ENCODE peak calls at places on chromosomes 1 and 21, in five cellular contexts. Z is OCI-LY7, U is astrocyte of the spinal cord, P is psoas muscle, G is IMR-90. Y is an unnamed sample.

GRCh38 chr21:21101911-21102310 is 103.7 kb downstream of the NCAM2 start:
- DNase-seq in Z (no peak), U (peak; percentile 67), P (no peak), G (peak; percentile 85), Y (no peak)

GRCh38 chr1:59101518-59101917 is 195.4 kb upstream of the FGGY start:
- DNase-seq in Z (no peak), U (no peak), P (no peak), G (no peak), Y (no peak)

GRCh38 chr1:158506369-158506987 is 34.5 kb downstream of the OR10R2 start:
- DNase-seq in Z (peak; percentile 56), U (no peak), P (no peak), G (peak; percentile 8), Y (peak; percentile 66)

GRCh38 chr1:81974222-81974841 is 173.6 kb downstream of the ADGRL2 start:
- DNase-seq in Z (no peak), U (no peak), P (no peak), G (no peak), Y (no peak)

GRCh38 chr1:34367954-34368353 is 191.2 kb downstream of the C1orf94 start:
- DNase-seq in Z (no peak), U (no peak), P (no peak), G (no peak), Y (no peak)

GRCh38 chr1:109499661-109500536 is 6.0 kb downstream of the CYB561D1 start:
- DNase-seq in Z (peak; percentile 56), U (peak; percentile 52), P (no peak), G (peak; percentile 76), Y (peak; percentile 64)

GRCh38 chr1:207224666-207225065 is 96.8 kb upstream of the CD55 start:
- DNase-seq in Z (no peak), U (no peak), P (no peak), G (no peak), Y (no peak)

GRCh38 chr1:38708701-38709258 is 150.8 kb downstream of the RRAGC start:
- DNase-seq in Z (no peak), U (no peak), P (no peak), G (no peak), Y (no peak)

GRCh38 chr1:32142446-32143301 is 34.8 kb downstream of the KPNA6 start:
- DNase-seq in Z (no peak), U (peak; percentile 86), P (peak; percentile 51), G (peak; percentile 88), Y (no peak)

GRCh38 chr1:200178340-200178739 is 150.8 kb downstream of the NR5A2 start:
- DNase-seq in Z (no peak), U (no peak), P (no peak), G (no peak), Y (no peak)

GRCh38 chr1:3905953-3906671 is 6.0 kb upstream of the C1orf174 start:
- DNase-seq in Z (peak; percentile 78), U (no peak), P (no peak), G (no peak), Y (no peak)

GRCh38 chr1:7650801-7651200 is 120.3 kb upstream of the VAMP3 start:
- DNase-seq in Z (no peak), U (no peak), P (no peak), G (no peak), Y (no peak)

GRCh38 chr1:111404588-111404987 is 22.9 kb downstream of the OVGP1 start:
- DNase-seq in Z (peak; percentile 72), U (no peak), P (no peak), G (no peak), Y (no peak)

GRCh38 chr1:208476825-208477170 is 232.6 kb upstream of the PLXNA2 start:
- DNase-seq in Z (no peak), U (no peak), P (no peak), G (no peak), Y (no peak)

GRCh38 chr1:75265792-75266191 is 131.6 kb downstream of the LHX8 start:
- DNase-seq in Z (peak; percentile 37), U (peak; percentile 55), P (no peak), G (peak; percentile 6), Y (peak; percentile 22)

GRCh38 chr1:49339043-49339442 is 562.4 kb upstream of the BEND5 start:
- DNase-seq in Z (no peak), U (no peak), P (no peak), G (no peak), Y (no peak)

GRCh38 chr1:223234534-223234933 is 91.5 kb upstream of the TLR5 start:
- DNase-seq in Z (no peak), U (no peak), P (no peak), G (no peak), Y (no peak)

GRCh38 chr1:89604414-89604735 is 28.5 kb upstream of the LRRC8C start:
- DNase-seq in Z (no peak), U (no peak), P (no peak), G (peak; percentile 28), Y (no peak)

GRCh38 chr1:109850827-109851226 is 59.8 kb upstream of the CSF1 start:
- DNase-seq in Z (no peak), U (no peak), P (no peak), G (peak; percentile 60), Y (no peak)

GRCh38 chr1:1074631-1075147 is 583 bp upstream of the RNF223 start:
- DNase-seq in Z (no peak), U (no peak), P (no peak), G (no peak), Y (no peak)

GRCh38 chr1:151546006-151546925 is 6.2 kb downstream of the TUFT1 start:
- DNase-seq in Z (no peak), U (no peak), P (no peak), G (no peak), Y (no peak)

GRCh38 chr1:112904071-112904830 is 51.7 kb downstream of the SLC16A1 start:
- DNase-seq in Z (no peak), U (peak; percentile 63), P (no peak), G (peak; percentile 77), Y (peak; percentile 31)

GRCh38 chr21:24375201-24375600 is 1232.1 kb downstream of the MRPL39 start:
- DNase-seq in Z (no peak), U (no peak), P (no peak), G (no peak), Y (no peak)

GRCh38 chr1:182845379-182845778 is 6.2 kb downstream of the DHX9 start:
- DNase-seq in Z (no peak), U (no peak), P (no peak), G (no peak), Y (no peak)

GRCh38 chr1:32180186-32181060 is 948 bp downstream of the TXLNA start:
- DNase-seq in Z (peak; percentile 52), U (peak; percentile 25), P (peak; percentile 73), G (peak; percentile 59), Y (peak; percentile 47)

GRCh38 chr1:11784993-11785769 is 20.6 kb downstream of the MTHFR start:
- DNase-seq in Z (peak; percentile 69), U (peak; percentile 50), P (peak; percentile 78), G (peak; percentile 21), Y (peak; percentile 67)

GRCh38 chr1:3690282-3691065 is 38.2 kb downstream of the TP73 start:
- DNase-seq in Z (no peak), U (no peak), P (no peak), G (no peak), Y (no peak)

GRCh38 chr1:179742717-179743678 is at the start of gene FAM163A:
- DNase-seq in Z (no peak), U (no peak), P (no peak), G (no peak), Y (peak; percentile 21)

GRCh38 chr1:25754421-25755195 is 45.4 kb upstream of the SELENON start:
- DNase-seq in Z (no peak), U (no peak), P (no peak), G (no peak), Y (no peak)

GRCh38 chr1:192768463-192768862 is 40.4 kb upstream of the RGS2 start:
- DNase-seq in Z (no peak), U (no peak), P (no peak), G (no peak), Y (no peak)

GRCh38 chr1:192764675-192765074 is 44.2 kb upstream of the RGS2 start:
- DNase-seq in Z (no peak), U (no peak), P (no peak), G (no peak), Y (no peak)

GRCh38 chr1:192767798-192768197 is 41.0 kb upstream of the RGS2 start:
- DNase-seq in Z (no peak), U (no peak), P (no peak), G (no peak), Y (no peak)

GRCh38 chr1:192766009-192766625 is 42.7 kb upstream of the RGS2 start:
- DNase-seq in Z (no peak), U (no peak), P (no peak), G (peak; percentile 37), Y (no peak)

GRCh38 chr1:192766876-192767275 is 42.0 kb upstream of the RGS2 start:
- DNase-seq in Z (no peak), U (no peak), P (no peak), G (no peak), Y (no peak)
- TF ChIP-seq CTCF in Z (no peak), U (no peak), P (no peak), G (peak; percentile 2), Y (no peak)

DNA sequence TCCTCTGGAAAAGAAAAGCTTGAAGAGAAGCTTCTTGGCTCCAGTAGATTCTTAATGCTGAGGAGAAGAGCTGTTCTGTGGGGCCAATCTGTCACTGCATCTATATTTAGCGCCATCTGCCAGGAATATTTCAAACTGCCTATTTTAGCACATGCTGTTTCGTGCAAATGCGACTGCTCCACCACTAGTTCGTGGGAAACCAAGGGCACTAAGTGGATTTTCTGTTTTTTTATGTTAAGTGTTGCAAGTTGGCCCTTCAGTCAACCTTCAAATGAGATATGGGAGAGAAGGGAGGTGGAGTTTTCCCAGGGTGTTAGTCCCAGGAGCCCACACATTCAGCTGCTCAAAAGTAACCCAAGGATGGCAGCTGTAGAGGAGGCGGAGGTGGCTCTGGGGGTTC is 91.9 kb downstream of the TSEN15 start:
- DNase-seq in Z (no peak), U (no peak), P (no peak), G (peak; percentile 33), Y (no peak)
- TF ChIP-seq CTCF in Z (no peak), U (no peak), P (peak; percentile 11), G (peak; percentile 12), Y (no peak)

GRCh38 chr1:233665575-233666270 is 51.8 kb downstream of the KCNK1 start:
- DNase-seq in Z (no peak), U (no peak), P (no peak), G (no peak), Y (no peak)

GRCh38 chr1:233664804-233665574 is 51.1 kb downstream of the KCNK1 start:
- DNase-seq in Z (no peak), U (no peak), P (no peak), G (no peak), Y (no peak)

GRCh38 chr1:233671286-233671685 is 57.4 kb downstream of the KCNK1 start:
- DNase-seq in Z (no peak), U (no peak), P (no peak), G (no peak), Y (no peak)

GRCh38 chr1:233668146-233668724 is 54.3 kb downstream of the KCNK1 start:
- DNase-seq in Z (no peak), U (no peak), P (no peak), G (no peak), Y (no peak)

GRCh38 chr1:233668725-233669294 is 54.9 kb downstream of the KCNK1 start:
- DNase-seq in Z (no peak), U (peak; percentile 72), P (no peak), G (peak; percentile 29), Y (peak; percentile 62)
- TF ChIP-seq CTCF in Z (no peak), U (no peak), P (no peak), G (no peak), Y (no peak)

DNA sequence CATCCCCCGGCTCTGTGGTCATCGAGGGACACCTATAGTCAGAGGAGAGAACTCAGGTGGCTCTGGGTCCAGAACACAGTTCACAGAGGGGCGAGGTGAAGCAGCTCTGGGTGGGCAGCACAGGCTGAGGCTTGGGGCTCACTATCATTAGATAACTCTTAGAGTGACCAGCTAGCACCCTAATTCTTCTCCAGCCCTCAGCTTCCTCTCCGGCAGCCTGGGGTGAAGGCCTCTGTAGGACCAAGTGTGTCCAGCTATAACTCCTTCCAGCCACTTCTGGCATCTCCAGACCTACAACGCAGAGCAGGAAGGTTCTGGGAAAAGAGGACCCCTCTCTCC is 1.4 kb downstream of the ARTN start:
- DNase-seq in Z (no peak), U (no peak), P (no peak), G (no peak), Y (no peak)
- TF ChIP-seq CTCF in Z (no peak), U (no peak), P (no peak), G (no peak), Y (no peak)